ENCODE peak calls at places on chromosomes 13 and 19, in five cellular contexts. W is uterus, A is fibroblast of lung, X is mammary epithelial cell, E is thoracic aorta. K is an unnamed sample. For H3K27me3 and H3K9me3, the result is how much of the 10 kb centered on the place peaks cover.

GRCh38 chr13:21933001-21933400 is 262.1 kb downstream of the FGF9 start:
- DNase-seq in W (no peak), X (no peak), E (no peak), A (no peak), K (peak)

GRCh38 chr19:35206379-35206778 is 22.2 kb downstream of the FAM187B start:
- DNase-seq in W (no peak), X (no peak), A (no peak), E (no peak), K (no peak)

GRCh38 chr13:43126420-43126819 is 103.0 kb downstream of the DNAJC15 start:
- DNase-seq in W (no peak), X (no peak), A (no peak), E (no peak), K (no peak)

GRCh38 chr13:99058527-99059495 is 80.9 kb upstream of the DOCK9 start:
- DNase-seq in X (no peak), W (no peak), E (no peak), A (no peak), K (no peak)

GRCh38 chr19:2394669-2395292 is 32.6 kb downstream of the TIMM13 start:
- DNase-seq in W (no peak), X (no peak), E (no peak), A (no peak), K (no peak)

GRCh38 chr13:114020750-114021463 is 47.0 kb upstream of the C13orf46 start:
- DNase-seq in A (no peak), W (no peak), E (no peak), X (no peak), K (no peak)

GRCh38 chr13:99335087-99335486 is 27.9 kb upstream of the GPR183 start:
- DNase-seq in A (no peak), W (no peak), X (no peak), E (no peak), K (no peak)

GRCh38 chr13:97212540-97213146 is 9.5 kb upstream of the MBNL2 start:
- DNase-seq in W (no peak), A (peak), X (peak), E (no peak), K (peak)

GRCh38 chr13:73934215-73934623 is 200.0 kb downstream of the KLF12 start:
- DNase-seq in X (no peak), A (no peak), W (no peak), E (no peak), K (no peak)

GRCh38 chr13:31967155-31967554 is 64.4 kb upstream of the FRY start:
- DNase-seq in E (no peak), A (no peak), X (no peak), W (no peak), K (no peak)

GRCh38 chr13:20359335-20359734 is 127.2 kb upstream of the GJB6 start:
- DNase-seq in E (no peak), A (peak), X (peak), W (no peak), K (peak)

GRCh38 chr13:20360041-20360491 is 127.9 kb upstream of the GJB6 start:
- DNase-seq in A (peak), E (no peak), W (no peak), X (peak), K (peak)

GRCh38 chr13:20356437-20356836 is 124.3 kb upstream of the GJB6 start:
- DNase-seq in A (no peak), W (no peak), E (no peak), X (no peak), K (no peak)

GRCh38 chr13:20360835-20361412 is 128.8 kb upstream of the GJB6 start:
- DNase-seq in E (no peak), W (no peak), A (no peak), X (no peak), K (no peak)

DNA sequence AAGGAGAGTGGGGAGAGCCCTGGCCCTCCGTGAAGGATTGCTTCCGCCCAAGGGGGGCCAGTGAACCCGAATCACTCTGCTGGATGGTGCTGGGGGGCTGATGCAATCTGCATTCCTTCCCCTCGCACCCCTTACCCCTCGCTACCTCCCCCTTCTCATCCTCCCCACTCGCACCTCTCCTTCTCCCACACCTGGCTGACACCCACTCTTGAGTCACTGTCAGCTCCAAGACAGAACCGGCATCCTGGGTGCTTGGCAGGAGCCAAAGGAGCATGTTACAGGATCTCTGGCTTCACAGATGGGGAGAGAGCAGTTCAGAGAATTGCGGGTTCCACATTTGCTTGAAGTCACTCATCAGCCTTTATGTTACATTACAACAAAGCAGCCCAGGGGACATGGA is 125.9 kb upstream of the GJB6 start:
- DNase-seq in E (no peak), A (no peak), W (no peak), X (no peak), K (no peak)
- H3K27me3 ChIP-seq in E (under half), A (under half), W (under half), X (under half), K (under half)

GRCh38 chr19:6888967-6889366 is 1.6 kb downstream of the ADGRE1 start:
- DNase-seq in X (no peak), E (no peak), W (no peak), A (no peak), K (no peak)

GRCh38 chr19:6887326-6887725 is at the start of gene ADGRE1:
- DNase-seq in E (no peak), A (no peak), W (no peak), X (no peak), K (no peak)

GRCh38 chr19:6890938-6891337 is 3.6 kb downstream of the ADGRE1 start:
- DNase-seq in E (no peak), W (no peak), A (no peak), X (no peak), K (no peak)

GRCh38 chr19:6890421-6890913 is 3.1 kb downstream of the ADGRE1 start:
- DNase-seq in E (no peak), W (no peak), X (no peak), A (no peak), K (no peak)

DNA sequence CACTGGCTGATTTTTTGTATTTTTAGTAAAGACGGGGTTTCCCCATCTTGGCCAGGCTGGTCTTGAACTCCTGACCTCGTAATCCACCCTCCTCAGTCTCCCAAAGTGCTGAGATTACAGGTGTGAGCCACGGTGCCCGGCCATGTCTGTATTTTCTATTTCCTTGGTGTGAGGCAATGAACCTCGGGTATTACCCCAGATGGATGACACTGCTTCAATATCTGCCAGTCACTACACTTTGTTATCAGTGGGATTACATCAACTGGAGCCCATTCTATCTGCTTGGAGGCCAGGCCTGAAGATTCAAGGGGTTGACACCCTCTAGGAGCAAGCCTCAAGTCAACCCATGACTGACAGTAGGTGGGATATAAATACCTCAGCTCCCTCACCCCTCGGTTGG is 1.1 kb upstream of the ADGRE1 start:
- DNase-seq in W (no peak), X (no peak), E (no peak), A (no peak), K (no peak)
- H3K9me3 ChIP-seq in W (under half), X (under half), E (under half), A (under half), K (under half)

DNA sequence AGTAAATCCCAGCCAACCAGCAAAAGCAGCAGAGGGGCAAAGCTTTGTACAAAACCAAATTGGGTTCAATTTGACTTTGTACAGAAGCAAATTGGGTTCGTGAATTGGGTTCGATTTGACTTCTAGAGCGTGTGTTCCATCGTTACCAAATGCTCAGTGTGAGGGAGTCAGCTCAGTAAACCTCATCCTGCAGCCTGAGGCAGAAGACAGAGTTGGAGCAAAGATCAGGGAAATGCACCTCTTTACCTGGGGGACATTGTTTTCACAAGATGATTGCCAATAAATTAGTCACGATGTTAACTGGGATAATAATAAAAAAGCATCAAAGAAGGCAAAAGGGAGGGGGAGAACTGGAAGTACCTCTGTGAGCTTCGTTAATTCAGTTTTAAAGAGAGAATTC is 1.5 kb downstream of the RAB20 start:
- DNase-seq in W (no peak), E (no peak), X (peak), A (no peak), K (no peak)
- H3K4me3 ChIP-seq in W (peak), E (peak), X (peak), A (peak), K (no peak)

GRCh38 chr19:9155591-9155990 is 15.4 kb downstream of the ZNF317 start:
- DNase-seq in X (no peak), W (no peak), A (no peak), E (no peak), K (no peak)
- H3K27me3 ChIP-seq in X (under half), W (under half), A (under half), E (under half), K (under half)

GRCh38 chr19:11902228-11902627 is 14.6 kb downstream of the ZNF69 start:
- DNase-seq in A (no peak), E (no peak), W (no peak), X (no peak), K (no peak)

GRCh38 chr19:11905928-11906327 is 18.3 kb downstream of the ZNF69 start:
- DNase-seq in A (no peak), X (no peak), E (no peak), W (no peak), K (no peak)
- H3K9me3 ChIP-seq in A (under half), X (under half), E (half or more), W (half or more), K (half or more)

DNA sequence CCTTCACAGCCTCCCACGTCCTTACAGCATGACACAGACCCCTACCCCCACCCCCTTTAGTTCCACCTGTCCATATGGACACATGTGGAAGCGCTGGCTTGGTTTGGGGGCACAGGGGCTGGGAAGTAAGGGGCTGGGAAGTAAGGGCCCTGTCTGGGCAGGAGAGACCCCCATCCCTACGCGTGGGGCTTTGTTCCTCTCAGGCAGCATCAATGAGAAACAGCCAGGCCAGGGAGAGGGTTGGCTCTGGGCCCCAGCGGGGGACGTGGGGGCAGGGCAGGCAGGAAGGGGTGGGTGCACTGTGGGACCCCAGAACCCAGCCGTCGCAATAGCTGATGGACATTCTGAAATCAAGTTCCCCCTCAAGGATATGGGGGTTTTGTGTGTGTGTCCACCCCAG is 1.1 kb downstream of the NCAN start:
- DNase-seq in X (no peak), W (no peak), E (no peak), A (no peak), K (no peak)
- H3K4me3 ChIP-seq in X (no peak), W (no peak), E (no peak), A (no peak), K (no peak)

DNA sequence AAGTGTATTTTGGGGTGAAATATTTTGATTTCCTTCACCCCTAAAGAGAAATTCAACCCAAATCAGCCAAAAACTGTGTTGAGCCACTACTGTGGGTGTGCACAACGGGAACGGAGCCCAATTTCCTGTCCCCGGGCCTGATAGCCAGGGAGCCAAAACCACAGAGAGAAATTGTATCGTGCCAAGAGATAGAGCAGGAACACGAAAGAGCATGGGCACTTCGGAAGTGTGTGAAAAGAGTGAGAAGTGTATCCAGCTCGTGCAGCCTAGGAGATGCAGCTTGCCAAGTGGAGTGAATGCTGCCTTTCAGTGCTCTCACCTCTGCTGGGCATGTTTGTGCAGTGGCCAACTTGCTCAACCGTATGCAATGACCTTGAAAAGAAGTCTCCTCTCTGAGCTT is 19.4 kb upstream of the PLEKHF1 start:
- DNase-seq in A (peak), W (no peak), X (peak), E (no peak), K (peak)
- H3K27me3 ChIP-seq in A (under half), W (under half), X (under half), E (under half), K (under half)